ENCODE peak calls at places on chromosome X, in five cellular contexts. Y is H9, K is neuronal stem cell, S is H1, J is mesenchymal stem cell. D is an unnamed sample.

GRCh38 chrX:18855919-18856644 is 127.8 kb downstream of the PHKA2 start:
- DNase-seq in Y (no peak), K (no peak), S (no peak), J (peak), D (no peak)

GRCh38 chrX:11429543-11430085 is 136.4 kb downstream of the AMELX start:
- DNase-seq in Y (no peak), K (no peak), S (no peak), J (no peak), D (no peak)

GRCh38 chrX:8044861-8045434 is 117.7 kb upstream of the PNPLA4 start:
- DNase-seq in Y (no peak), K (no peak), S (no peak), J (no peak), D (peak)

GRCh38 chrX:48465336-48465933 is 4.6 kb downstream of the SLC38A5 start:
- DNase-seq in Y (no peak), K (no peak), S (no peak), J (peak), D (peak)

GRCh38 chrX:150907474-150907873 is 9.0 kb upstream of the CD99L2 start:
- DNase-seq in Y (no peak), K (no peak), S (no peak), J (no peak), D (no peak)

GRCh38 chrX:101230636-101231035 is 11.1 kb downstream of the DRP2 start:
- DNase-seq in Y (no peak), K (no peak), S (no peak), J (peak), D (no peak)

GRCh38 chrX:110210417-110211139 is 107.3 kb downstream of the AMMECR1 start:
- DNase-seq in Y (no peak), K (no peak), S (no peak), J (peak), D (no peak)

GRCh38 chrX:154805696-154806091 is 409 bp upstream of the MPP1 start:
- DNase-seq in Y (no peak), K (no peak), S (no peak), J (no peak), D (peak)

GRCh38 chrX:123728554-123728953 is 4.3 kb downstream of the THOC2 start:
- DNase-seq in Y (no peak), K (no peak), S (no peak), J (no peak), D (no peak)

GRCh38 chrX:47956016-47956415 is 47.8 kb downstream of the ZNF182 start:
- DNase-seq in Y (no peak), K (no peak), S (no peak), J (no peak), D (no peak)

GRCh38 chrX:48957477-48957826 is at the start of gene OTUD5:
- DNase-seq in Y (no peak), K (no peak), S (peak), J (no peak), D (no peak)

GRCh38 chrX:135931644-135932487 is 38.4 kb downstream of the SAGE1 start:
- DNase-seq in Y (peak), K (peak), S (peak), J (peak), D (peak)

GRCh38 chrX:67555578-67556203 is 11.9 kb downstream of the AR start:
- DNase-seq in Y (peak), K (no peak), S (peak), J (peak), D (peak)

GRCh38 chrX:97401154-97401553 is 517.4 kb downstream of the RPA4 start:
- DNase-seq in Y (no peak), K (no peak), S (no peak), J (no peak), D (no peak)

GRCh38 chrX:56804867-56805266 is 75.8 kb downstream of the NBDY start:
- DNase-seq in Y (no peak), K (no peak), S (no peak), J (no peak), D (peak)

GRCh38 chrX:131861088-131861787 is 161.9 kb upstream of the STK26 start:
- DNase-seq in Y (no peak), K (no peak), S (no peak), J (peak), D (peak)

GRCh38 chrX:70033348-70033747 is 16.4 kb downstream of the AWAT2 start:
- DNase-seq in Y (peak), K (no peak), S (peak), J (peak), D (peak)

GRCh38 chrX:102833136-102833535 is 103.9 kb upstream of the RAB40AL start:
- DNase-seq in Y (no peak), K (no peak), S (no peak), J (peak), D (peak)

GRCh38 chrX:42384956-42385355 is 393.0 kb downstream of the PPP1R2C start:
- DNase-seq in Y (no peak), K (no peak), S (no peak), J (no peak), D (no peak)

GRCh38 chrX:38163193-38163592 is 57.5 kb downstream of the SRPX start:
- DNase-seq in Y (no peak), K (no peak), S (no peak), J (no peak), D (no peak)

DNA sequence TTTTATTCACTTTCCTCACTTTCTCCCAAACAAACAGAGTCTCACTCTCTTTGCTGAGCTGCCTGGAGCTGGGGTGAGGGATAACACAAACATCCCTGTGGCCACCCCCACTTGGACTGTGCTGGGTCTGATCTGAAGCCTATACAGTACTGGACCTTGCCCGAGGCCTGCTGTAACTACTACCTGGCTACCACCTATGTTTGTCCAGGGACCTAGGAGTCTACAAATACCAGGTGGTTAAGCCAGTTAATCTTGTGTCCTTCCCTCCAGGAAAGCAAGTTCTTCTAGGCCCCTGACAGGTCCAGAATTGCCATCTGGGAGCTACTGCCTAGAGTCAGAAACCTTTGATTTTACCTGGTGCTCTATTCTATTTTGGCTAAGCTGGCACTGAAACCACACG is 87.3 kb downstream of the RTL3 start:
- DNase-seq in Y (no peak), K (no peak), S (no peak), J (no peak), D (no peak)
- H2AK5ac ChIP-seq in Y (no peak), K (no peak), S (no peak), J (no peak), D (no peak)

DNA sequence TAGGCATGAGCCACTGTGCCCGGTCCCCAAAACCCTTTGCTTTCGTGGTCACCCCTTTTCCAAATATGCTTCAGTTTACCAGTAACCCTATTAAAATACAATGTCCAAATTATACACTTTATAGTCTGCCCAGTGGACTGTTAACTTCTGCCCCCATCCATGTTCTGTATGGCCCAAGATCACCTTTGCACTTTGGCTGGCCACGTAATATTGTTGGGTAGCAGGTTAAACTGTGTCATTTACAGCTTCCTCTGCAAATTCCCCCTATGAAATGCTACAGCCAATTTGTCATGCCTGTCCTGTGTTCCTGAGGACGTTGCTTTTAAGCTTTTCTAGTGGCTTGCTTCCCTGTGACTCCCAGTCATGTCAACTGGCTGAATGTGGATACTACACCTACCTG is 101.1 kb upstream of the IL13RA1 start:
- DNase-seq in Y (no peak), K (no peak), S (no peak), J (no peak), D (no peak)
- H2BK12ac ChIP-seq in Y (no peak), K (no peak), S (no peak), J (no peak), D (no peak)

DNA sequence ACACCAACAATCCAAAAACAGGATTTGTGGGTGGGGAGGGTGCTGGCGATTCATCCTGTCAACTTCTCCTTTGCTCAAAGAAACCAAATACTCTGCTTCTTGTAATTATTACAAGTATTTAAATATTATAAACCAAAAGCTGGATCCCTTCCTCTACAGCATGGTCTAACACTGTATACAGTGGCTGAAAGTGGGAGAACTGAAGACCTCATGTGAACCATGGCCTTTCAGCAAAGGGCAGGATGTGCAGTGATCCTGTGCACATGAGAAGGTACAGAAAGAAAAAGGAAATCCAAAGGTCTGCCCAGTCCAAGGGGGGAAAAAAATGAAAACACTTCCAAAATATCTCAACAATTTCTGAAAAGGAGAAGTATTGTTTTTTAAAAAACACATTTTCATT is 5.3 kb upstream of the CXorf38 start:
- DNase-seq in Y (no peak), K (no peak), S (no peak), J (no peak), D (no peak)
- H2AK5ac ChIP-seq in Y (no peak), K (no peak), S (no peak), J (no peak), D (no peak)

DNA sequence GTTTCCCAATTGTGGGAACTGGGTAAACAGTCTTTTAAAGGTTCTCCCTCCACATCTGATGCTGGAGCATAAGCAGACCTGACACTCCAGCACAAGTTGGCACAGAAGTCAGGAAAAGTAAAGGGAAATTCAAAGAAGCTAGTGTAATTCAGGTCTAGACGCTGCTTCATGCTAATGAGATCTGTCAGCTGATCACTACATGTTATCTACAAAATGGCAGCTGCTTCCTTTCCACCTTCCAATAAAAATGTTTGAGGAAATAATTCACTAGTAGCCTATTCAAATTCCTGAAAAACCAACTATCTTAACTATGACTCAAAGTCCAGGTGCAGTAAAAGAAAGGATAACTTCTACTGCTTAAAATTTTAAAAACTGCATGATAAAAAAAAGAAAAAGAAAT is 29.3 kb downstream of the DCAF8L2 start:
- DNase-seq in Y (no peak), K (no peak), S (no peak), J (no peak), D (no peak)
- H2BK12ac ChIP-seq in Y (no peak), K (no peak), S (no peak), J (no peak), D (no peak)